ENCODE peak calls at places on chromosomes 5 and 9, in ten cellular contexts. One of them, this sample, is unnamed.

GRCh38 chr5:119356384-119357188 is 767 bp downstream of the TNFAIP8 start:
- DNase-seq in mesendoderm: no peak
- DNase-seq in foreskin fibroblast: no peak
- DNase-seq in adrenal gland: no peak
- DNase-seq in fibroblast of pulmonary artery: no peak
- DNase-seq in SK-N-SH: no peak
- DNase-seq in AG10803: no peak
- DNase-seq in neuronal stem cell: no peak
- DNase-seq in neural progenitor cell: no peak
- DNase-seq in psoas muscle: no peak
- DNase-seq in this sample: peak; percentile 58

GRCh38 chr5:7897014-7897600 is 28.2 kb downstream of the MTRR start:
- DNase-seq in mesendoderm: peak; percentile 70
- DNase-seq in foreskin fibroblast: peak; percentile 49
- DNase-seq in adrenal gland: no peak
- DNase-seq in fibroblast of pulmonary artery: peak; percentile 20
- DNase-seq in SK-N-SH: peak; percentile 27
- DNase-seq in AG10803: peak; percentile 31
- DNase-seq in neuronal stem cell: no peak
- DNase-seq in neural progenitor cell: peak; percentile 42
- DNase-seq in psoas muscle: no peak
- DNase-seq in this sample: peak; percentile 22

GRCh38 chr5:107936532-107936931 is 265.8 kb upstream of the EFNA5 start:
- DNase-seq in mesendoderm: no peak
- DNase-seq in foreskin fibroblast: no peak
- DNase-seq in adrenal gland: no peak
- DNase-seq in fibroblast of pulmonary artery: no peak
- DNase-seq in SK-N-SH: no peak
- DNase-seq in AG10803: no peak
- DNase-seq in neuronal stem cell: no peak
- DNase-seq in neural progenitor cell: no peak
- DNase-seq in psoas muscle: no peak
- DNase-seq in this sample: no peak

GRCh38 chr9:89351584-89351983 is 33.3 kb downstream of the SECISBP2 start:
- DNase-seq in mesendoderm: no peak
- DNase-seq in foreskin fibroblast: no peak
- DNase-seq in adrenal gland: peak; percentile 66
- DNase-seq in fibroblast of pulmonary artery: no peak
- DNase-seq in SK-N-SH: no peak
- DNase-seq in AG10803: no peak
- DNase-seq in neuronal stem cell: no peak
- DNase-seq in neural progenitor cell: no peak
- DNase-seq in psoas muscle: peak; percentile 32
- DNase-seq in this sample: no peak

GRCh38 chr9:135301271-135302263 is 178.0 kb upstream of the PPP1R26 start:
- DNase-seq in mesendoderm: no peak
- DNase-seq in foreskin fibroblast: no peak
- DNase-seq in adrenal gland: no peak
- DNase-seq in fibroblast of pulmonary artery: no peak
- DNase-seq in SK-N-SH: peak; percentile 17
- DNase-seq in AG10803: no peak
- DNase-seq in neuronal stem cell: no peak
- DNase-seq in neural progenitor cell: no peak
- DNase-seq in psoas muscle: no peak
- DNase-seq in this sample: no peak

GRCh38 chr9:131320031-131320685 is 30.6 kb downstream of the PLPP7 start:
- DNase-seq in mesendoderm: no peak
- DNase-seq in foreskin fibroblast: no peak
- DNase-seq in adrenal gland: no peak
- DNase-seq in fibroblast of pulmonary artery: no peak
- DNase-seq in SK-N-SH: peak; percentile 58
- DNase-seq in AG10803: peak; percentile 21
- DNase-seq in neuronal stem cell: no peak
- DNase-seq in neural progenitor cell: no peak
- DNase-seq in psoas muscle: peak; percentile 79
- DNase-seq in this sample: no peak

GRCh38 chr9:127340721-127341120 is 56.2 kb upstream of the SLC2A8 start:
- DNase-seq in mesendoderm: no peak
- DNase-seq in foreskin fibroblast: no peak
- DNase-seq in adrenal gland: no peak
- DNase-seq in fibroblast of pulmonary artery: peak; percentile 39
- DNase-seq in SK-N-SH: no peak
- DNase-seq in AG10803: no peak
- DNase-seq in neuronal stem cell: no peak
- DNase-seq in neural progenitor cell: no peak
- DNase-seq in psoas muscle: no peak
- DNase-seq in this sample: no peak

GRCh38 chr9:87887151-87887505 is 4.5 kb downstream of the SPATA31E1 start:
- DNase-seq in mesendoderm: no peak
- DNase-seq in foreskin fibroblast: no peak
- DNase-seq in adrenal gland: no peak
- DNase-seq in fibroblast of pulmonary artery: no peak
- DNase-seq in SK-N-SH: no peak
- DNase-seq in AG10803: no peak
- DNase-seq in neuronal stem cell: no peak
- DNase-seq in neural progenitor cell: no peak
- DNase-seq in psoas muscle: no peak
- DNase-seq in this sample: no peak

GRCh38 chr9:108297025-108297424 is 558.8 kb downstream of the ACTL7B start:
- DNase-seq in mesendoderm: no peak
- DNase-seq in foreskin fibroblast: peak; percentile 96
- DNase-seq in adrenal gland: no peak
- DNase-seq in fibroblast of pulmonary artery: peak; percentile 48
- DNase-seq in SK-N-SH: no peak
- DNase-seq in AG10803: peak; percentile 99
- DNase-seq in neuronal stem cell: no peak
- DNase-seq in neural progenitor cell: no peak
- DNase-seq in psoas muscle: peak; percentile 30
- DNase-seq in this sample: peak; percentile 86

GRCh38 chr9:89165880-89166279 is 12.7 kb downstream of the SHC3 start:
- DNase-seq in mesendoderm: no peak
- DNase-seq in foreskin fibroblast: no peak
- DNase-seq in adrenal gland: no peak
- DNase-seq in fibroblast of pulmonary artery: no peak
- DNase-seq in SK-N-SH: no peak
- DNase-seq in AG10803: no peak
- DNase-seq in neuronal stem cell: no peak
- DNase-seq in neural progenitor cell: no peak
- DNase-seq in psoas muscle: no peak
- DNase-seq in this sample: no peak

GRCh38 chr5:79236364-79236969 is 536 bp downstream of the JMY start:
- DNase-seq in mesendoderm: peak; percentile 69
- DNase-seq in foreskin fibroblast: no peak
- DNase-seq in adrenal gland: peak; percentile 20
- DNase-seq in fibroblast of pulmonary artery: peak; percentile 30
- DNase-seq in SK-N-SH: peak; percentile 82
- DNase-seq in AG10803: peak; percentile 22
- DNase-seq in neuronal stem cell: peak; percentile 51
- DNase-seq in neural progenitor cell: peak; percentile 80
- DNase-seq in psoas muscle: no peak
- DNase-seq in this sample: peak; percentile 66

GRCh38 chr5:141485305-141486055 is 650 bp downstream of the PCDHGC4 start:
- DNase-seq in mesendoderm: no peak
- DNase-seq in foreskin fibroblast: no peak
- DNase-seq in adrenal gland: no peak
- DNase-seq in fibroblast of pulmonary artery: no peak
- DNase-seq in SK-N-SH: peak; percentile 57
- DNase-seq in AG10803: no peak
- DNase-seq in neuronal stem cell: no peak
- DNase-seq in neural progenitor cell: peak; percentile 38
- DNase-seq in psoas muscle: peak; percentile 21
- DNase-seq in this sample: no peak
- H3K4me3 ChIP-seq in mesendoderm: peak overlapping the region; percentile 36
- H3K4me3 ChIP-seq in foreskin fibroblast: no peak overlapping the region
- H3K4me3 ChIP-seq in adrenal gland: no peak overlapping the region
- H3K4me3 ChIP-seq in fibroblast of pulmonary artery: no peak overlapping the region
- H3K4me3 ChIP-seq in SK-N-SH: peak overlapping the region; percentile 42
- H3K4me3 ChIP-seq in AG10803: peak overlapping the region; percentile 40
- H3K4me3 ChIP-seq in neuronal stem cell: peak overlapping the region; percentile 72
- H3K4me3 ChIP-seq in neural progenitor cell: peak overlapping the region; percentile 80
- H3K4me3 ChIP-seq in psoas muscle: peak overlapping the region; percentile 57
- H3K4me3 ChIP-seq in this sample: peak overlapping the region; percentile 73

GRCh38 chr5:35861718-35862117 is 5.0 kb downstream of the IL7R start:
- DNase-seq in mesendoderm: no peak
- DNase-seq in foreskin fibroblast: no peak
- DNase-seq in adrenal gland: no peak
- DNase-seq in fibroblast of pulmonary artery: no peak
- DNase-seq in SK-N-SH: no peak
- DNase-seq in AG10803: peak; percentile 41
- DNase-seq in neuronal stem cell: no peak
- DNase-seq in neural progenitor cell: no peak
- DNase-seq in psoas muscle: no peak
- DNase-seq in this sample: no peak

GRCh38 chr5:35857004-35857345 is 284 bp downstream of the IL7R start:
- DNase-seq in mesendoderm: no peak
- DNase-seq in foreskin fibroblast: no peak
- DNase-seq in adrenal gland: no peak
- DNase-seq in fibroblast of pulmonary artery: no peak
- DNase-seq in SK-N-SH: no peak
- DNase-seq in AG10803: peak; percentile 45
- DNase-seq in neuronal stem cell: no peak
- DNase-seq in neural progenitor cell: no peak
- DNase-seq in psoas muscle: no peak
- DNase-seq in this sample: no peak

GRCh38 chr5:35857606-35858205 is 1.0 kb downstream of the IL7R start:
- DNase-seq in mesendoderm: no peak
- DNase-seq in foreskin fibroblast: peak; percentile 68
- DNase-seq in adrenal gland: no peak
- DNase-seq in fibroblast of pulmonary artery: peak; percentile 55
- DNase-seq in SK-N-SH: no peak
- DNase-seq in AG10803: peak; percentile 87
- DNase-seq in neuronal stem cell: no peak
- DNase-seq in neural progenitor cell: no peak
- DNase-seq in psoas muscle: no peak
- DNase-seq in this sample: peak; percentile 62

GRCh38 chr5:35860686-35861085 is 4.0 kb downstream of the IL7R start:
- DNase-seq in mesendoderm: no peak
- DNase-seq in foreskin fibroblast: peak; percentile 37
- DNase-seq in adrenal gland: no peak
- DNase-seq in fibroblast of pulmonary artery: no peak
- DNase-seq in SK-N-SH: no peak
- DNase-seq in AG10803: peak; percentile 91
- DNase-seq in neuronal stem cell: no peak
- DNase-seq in neural progenitor cell: no peak
- DNase-seq in psoas muscle: no peak
- DNase-seq in this sample: no peak

DNA sequence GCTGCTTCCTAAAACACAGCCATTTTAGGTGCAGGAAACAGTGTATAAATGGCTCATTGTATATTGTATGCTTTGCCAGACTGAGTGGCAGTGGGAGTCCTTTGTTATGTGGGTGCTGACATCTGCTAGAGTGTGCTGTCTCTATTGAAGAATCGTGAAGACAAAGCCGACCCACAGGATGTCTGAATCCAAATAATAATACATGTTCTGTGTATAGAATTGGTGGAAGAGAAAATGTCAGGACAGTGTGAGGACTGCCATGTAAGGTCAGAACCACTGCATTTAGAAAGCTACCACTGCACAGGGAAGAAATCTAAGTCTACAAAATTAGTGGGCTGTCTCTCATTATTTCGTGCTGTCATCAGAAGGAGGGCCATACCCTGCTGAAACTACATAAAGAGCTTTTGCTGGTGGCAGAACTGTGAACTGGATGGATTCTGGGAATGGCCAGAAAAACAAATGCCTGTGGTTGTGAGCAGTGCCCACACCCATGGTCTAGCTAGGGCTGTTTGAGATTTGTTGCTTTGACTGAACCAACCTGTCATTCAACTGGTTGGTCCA is 2.5 kb downstream of the IL7R start:
- DNase-seq in mesendoderm: no peak
- DNase-seq in foreskin fibroblast: no peak
- DNase-seq in adrenal gland: no peak
- DNase-seq in fibroblast of pulmonary artery: peak; percentile 19
- DNase-seq in SK-N-SH: no peak
- DNase-seq in AG10803: peak; percentile 74
- DNase-seq in neuronal stem cell: peak; percentile 11
- DNase-seq in neural progenitor cell: peak; percentile 39
- DNase-seq in psoas muscle: no peak
- DNase-seq in this sample: no peak
- H3K4me3 ChIP-seq in mesendoderm: no peak overlapping the region
- H3K4me3 ChIP-seq in foreskin fibroblast: peak overlapping the region; percentile 3
- H3K4me3 ChIP-seq in adrenal gland: no peak overlapping the region
- H3K4me3 ChIP-seq in fibroblast of pulmonary artery: no peak overlapping the region
- H3K4me3 ChIP-seq in SK-N-SH: no peak overlapping the region
- H3K4me3 ChIP-seq in AG10803: no peak overlapping the region
- H3K4me3 ChIP-seq in neuronal stem cell: no peak overlapping the region
- H3K4me3 ChIP-seq in neural progenitor cell: no peak overlapping the region
- H3K4me3 ChIP-seq in psoas muscle: no peak overlapping the region
- H3K4me3 ChIP-seq in this sample: no peak overlapping the region

GRCh38 chr5:88683506-88684135 is 199.4 kb downstream of the MEF2C start:
- DNase-seq in mesendoderm: peak; percentile 89
- DNase-seq in foreskin fibroblast: no peak
- DNase-seq in adrenal gland: no peak
- DNase-seq in fibroblast of pulmonary artery: no peak
- DNase-seq in SK-N-SH: peak; percentile 75
- DNase-seq in AG10803: no peak
- DNase-seq in neuronal stem cell: no peak
- DNase-seq in neural progenitor cell: peak; percentile 77
- DNase-seq in psoas muscle: no peak
- DNase-seq in this sample: no peak
- H3K4me3 ChIP-seq in mesendoderm: no peak overlapping the region
- H3K4me3 ChIP-seq in foreskin fibroblast: no peak overlapping the region
- H3K4me3 ChIP-seq in adrenal gland: no peak overlapping the region
- H3K4me3 ChIP-seq in fibroblast of pulmonary artery: no peak overlapping the region
- H3K4me3 ChIP-seq in SK-N-SH: no peak overlapping the region
- H3K4me3 ChIP-seq in AG10803: no peak overlapping the region
- H3K4me3 ChIP-seq in neuronal stem cell: no peak overlapping the region
- H3K4me3 ChIP-seq in neural progenitor cell: no peak overlapping the region
- H3K4me3 ChIP-seq in psoas muscle: no peak overlapping the region
- H3K4me3 ChIP-seq in this sample: no peak overlapping the region

DNA sequence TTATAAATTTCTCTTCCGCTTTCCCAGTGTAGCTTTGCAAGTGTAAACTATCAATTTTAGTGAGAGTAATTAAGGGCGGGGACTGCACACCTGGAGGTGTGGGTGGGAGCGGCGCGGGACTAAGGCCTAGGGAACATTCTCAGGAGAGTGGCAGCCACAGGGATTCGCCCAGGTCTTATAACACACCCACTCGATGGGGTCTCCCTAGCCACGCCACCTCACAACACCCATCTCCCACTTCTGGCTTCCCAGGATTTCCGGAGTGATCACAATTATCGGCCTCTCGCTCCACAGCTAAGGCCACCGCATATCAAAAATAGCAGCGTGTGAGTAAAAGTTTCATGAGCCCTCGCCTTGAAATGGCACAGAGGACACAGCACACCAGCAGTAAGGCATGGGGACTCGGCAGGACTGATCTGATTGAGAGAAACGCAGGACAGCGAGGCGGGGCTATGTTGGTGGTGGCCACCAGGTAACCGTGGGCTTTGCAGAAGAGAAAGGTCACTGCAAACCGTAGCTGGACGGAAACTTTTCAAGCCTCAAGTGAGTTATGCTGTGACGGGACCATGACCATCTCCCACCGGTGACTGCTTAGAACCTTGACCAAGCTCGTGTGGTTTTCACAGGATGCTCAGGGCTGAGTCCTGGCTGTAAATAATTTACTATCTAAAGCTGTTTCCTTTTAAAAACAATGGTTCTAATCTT is 1.1 kb upstream of the LPAR1 start:
- DNase-seq in mesendoderm: peak; percentile 46
- DNase-seq in foreskin fibroblast: no peak
- DNase-seq in adrenal gland: no peak
- DNase-seq in fibroblast of pulmonary artery: no peak
- DNase-seq in SK-N-SH: no peak
- DNase-seq in AG10803: no peak
- DNase-seq in neuronal stem cell: no peak
- DNase-seq in neural progenitor cell: peak; percentile 35
- DNase-seq in psoas muscle: no peak
- DNase-seq in this sample: no peak
- H3K4me3 ChIP-seq in mesendoderm: no peak overlapping the region
- H3K4me3 ChIP-seq in foreskin fibroblast: peak overlapping the region; percentile 91
- H3K4me3 ChIP-seq in adrenal gland: no peak overlapping the region
- H3K4me3 ChIP-seq in fibroblast of pulmonary artery: peak overlapping the region; percentile 87
- H3K4me3 ChIP-seq in SK-N-SH: no peak overlapping the region
- H3K4me3 ChIP-seq in AG10803: peak overlapping the region; percentile 82
- H3K4me3 ChIP-seq in neuronal stem cell: no peak overlapping the region
- H3K4me3 ChIP-seq in neural progenitor cell: peak overlapping the region; percentile 98
- H3K4me3 ChIP-seq in psoas muscle: peak overlapping the region; percentile 66
- H3K4me3 ChIP-seq in this sample: peak overlapping the region; percentile 95